ENCODE peak calls at places on chromosome 7, in five cellular contexts. One of them, this sample, is unnamed.

GRCh38 chr7:73685311-73685710 is 1.9 kb downstream of the BUD23 start:
- DNase-seq in colonic mucosa: no peak
- DNase-seq in activated CD4-positive, alpha-beta T cell treated with anti-CD3 and anti-CD28 coated beads, Interleukin-2, amount 10 ng/mL, durations not matched to agents 7 days and 5 days: no peak
- DNase-seq in NCI-H82: no peak
- DNase-seq in activated T-helper 2 cell treated with anti-CD3 and anti-CD28 coated beads, Interferon-gamma antibody, Interleukin-2, Interleukin-4, amounts not matched to agents 10 μg/mL and 5 μg/mL and 100 μg/mL, durations not matched to agents 14 hours and 24 hours and 36 hours: no peak
- DNase-seq in this sample: no peak

GRCh38 chr7:19390795-19391194 is 245.6 kb upstream of the FERD3L start:
- DNase-seq in colonic mucosa: no peak
- DNase-seq in activated CD4-positive, alpha-beta T cell treated with anti-CD3 and anti-CD28 coated beads, Interleukin-2, amount 10 ng/mL, durations not matched to agents 7 days and 5 days: no peak
- DNase-seq in NCI-H82: no peak
- DNase-seq in activated T-helper 2 cell treated with anti-CD3 and anti-CD28 coated beads, Interferon-gamma antibody, Interleukin-2, Interleukin-4, amounts not matched to agents 10 μg/mL and 5 μg/mL and 100 μg/mL, durations not matched to agents 14 hours and 24 hours and 36 hours: no peak
- DNase-seq in this sample: no peak

GRCh38 chr7:157693071-157693520 is 356.3 kb downstream of the DNAJB6 start:
- DNase-seq in colonic mucosa: no peak
- DNase-seq in activated CD4-positive, alpha-beta T cell treated with anti-CD3 and anti-CD28 coated beads, Interleukin-2, amount 10 ng/mL, durations not matched to agents 7 days and 5 days: no peak
- DNase-seq in NCI-H82: no peak
- DNase-seq in activated T-helper 2 cell treated with anti-CD3 and anti-CD28 coated beads, Interferon-gamma antibody, Interleukin-2, Interleukin-4, amounts not matched to agents 10 μg/mL and 5 μg/mL and 100 μg/mL, durations not matched to agents 14 hours and 24 hours and 36 hours: no peak
- DNase-seq in this sample: no peak

GRCh38 chr7:84237533-84238173 is 43.1 kb upstream of the SEMA3A start:
- DNase-seq in colonic mucosa: no peak
- DNase-seq in activated CD4-positive, alpha-beta T cell treated with anti-CD3 and anti-CD28 coated beads, Interleukin-2, amount 10 ng/mL, durations not matched to agents 7 days and 5 days: no peak
- DNase-seq in NCI-H82: no peak
- DNase-seq in activated T-helper 2 cell treated with anti-CD3 and anti-CD28 coated beads, Interferon-gamma antibody, Interleukin-2, Interleukin-4, amounts not matched to agents 10 μg/mL and 5 μg/mL and 100 μg/mL, durations not matched to agents 14 hours and 24 hours and 36 hours: no peak
- DNase-seq in this sample: no peak

GRCh38 chr7:3998060-3998459 is 684.0 kb upstream of the FOXK1 start:
- DNase-seq in colonic mucosa: no peak
- DNase-seq in activated CD4-positive, alpha-beta T cell treated with anti-CD3 and anti-CD28 coated beads, Interleukin-2, amount 10 ng/mL, durations not matched to agents 7 days and 5 days: no peak
- DNase-seq in NCI-H82: no peak
- DNase-seq in activated T-helper 2 cell treated with anti-CD3 and anti-CD28 coated beads, Interferon-gamma antibody, Interleukin-2, Interleukin-4, amounts not matched to agents 10 μg/mL and 5 μg/mL and 100 μg/mL, durations not matched to agents 14 hours and 24 hours and 36 hours: no peak
- DNase-seq in this sample: no peak

GRCh38 chr7:128108129-128108528 is 76.9 kb upstream of the LRRC4 start:
- DNase-seq in colonic mucosa: no peak
- DNase-seq in activated CD4-positive, alpha-beta T cell treated with anti-CD3 and anti-CD28 coated beads, Interleukin-2, amount 10 ng/mL, durations not matched to agents 7 days and 5 days: no peak
- DNase-seq in NCI-H82: no peak
- DNase-seq in activated T-helper 2 cell treated with anti-CD3 and anti-CD28 coated beads, Interferon-gamma antibody, Interleukin-2, Interleukin-4, amounts not matched to agents 10 μg/mL and 5 μg/mL and 100 μg/mL, durations not matched to agents 14 hours and 24 hours and 36 hours: no peak
- DNase-seq in this sample: no peak

GRCh38 chr7:110119883-110120581 is 970.9 kb upstream of the LRRN3 start:
- DNase-seq in colonic mucosa: no peak
- DNase-seq in activated CD4-positive, alpha-beta T cell treated with anti-CD3 and anti-CD28 coated beads, Interleukin-2, amount 10 ng/mL, durations not matched to agents 7 days and 5 days: no peak
- DNase-seq in NCI-H82: no peak
- DNase-seq in activated T-helper 2 cell treated with anti-CD3 and anti-CD28 coated beads, Interferon-gamma antibody, Interleukin-2, Interleukin-4, amounts not matched to agents 10 μg/mL and 5 μg/mL and 100 μg/mL, durations not matched to agents 14 hours and 24 hours and 36 hours: no peak
- DNase-seq in this sample: no peak

GRCh38 chr7:82362129-82362528 is 81.4 kb downstream of the CACNA2D1 start:
- DNase-seq in colonic mucosa: no peak
- DNase-seq in activated CD4-positive, alpha-beta T cell treated with anti-CD3 and anti-CD28 coated beads, Interleukin-2, amount 10 ng/mL, durations not matched to agents 7 days and 5 days: no peak
- DNase-seq in NCI-H82: no peak
- DNase-seq in activated T-helper 2 cell treated with anti-CD3 and anti-CD28 coated beads, Interferon-gamma antibody, Interleukin-2, Interleukin-4, amounts not matched to agents 10 μg/mL and 5 μg/mL and 100 μg/mL, durations not matched to agents 14 hours and 24 hours and 36 hours: no peak
- DNase-seq in this sample: no peak

GRCh38 chr7:38374507-38374906 is 101.1 kb upstream of the TARP start:
- DNase-seq in colonic mucosa: no peak
- DNase-seq in activated CD4-positive, alpha-beta T cell treated with anti-CD3 and anti-CD28 coated beads, Interleukin-2, amount 10 ng/mL, durations not matched to agents 7 days and 5 days: peak
- DNase-seq in NCI-H82: peak
- DNase-seq in activated T-helper 2 cell treated with anti-CD3 and anti-CD28 coated beads, Interferon-gamma antibody, Interleukin-2, Interleukin-4, amounts not matched to agents 10 μg/mL and 5 μg/mL and 100 μg/mL, durations not matched to agents 14 hours and 24 hours and 36 hours: no peak
- DNase-seq in this sample: no peak

GRCh38 chr7:141674201-141674671 is 27.7 kb downstream of the DENND11 start:
- DNase-seq in colonic mucosa: no peak
- DNase-seq in activated CD4-positive, alpha-beta T cell treated with anti-CD3 and anti-CD28 coated beads, Interleukin-2, amount 10 ng/mL, durations not matched to agents 7 days and 5 days: no peak
- DNase-seq in NCI-H82: no peak
- DNase-seq in activated T-helper 2 cell treated with anti-CD3 and anti-CD28 coated beads, Interferon-gamma antibody, Interleukin-2, Interleukin-4, amounts not matched to agents 10 μg/mL and 5 μg/mL and 100 μg/mL, durations not matched to agents 14 hours and 24 hours and 36 hours: no peak
- DNase-seq in this sample: no peak

GRCh38 chr7:123769371-123769770 is 20.6 kb upstream of the WASL start:
- DNase-seq in colonic mucosa: no peak
- DNase-seq in activated CD4-positive, alpha-beta T cell treated with anti-CD3 and anti-CD28 coated beads, Interleukin-2, amount 10 ng/mL, durations not matched to agents 7 days and 5 days: no peak
- DNase-seq in NCI-H82: no peak
- DNase-seq in activated T-helper 2 cell treated with anti-CD3 and anti-CD28 coated beads, Interferon-gamma antibody, Interleukin-2, Interleukin-4, amounts not matched to agents 10 μg/mL and 5 μg/mL and 100 μg/mL, durations not matched to agents 14 hours and 24 hours and 36 hours: no peak
- DNase-seq in this sample: no peak

GRCh38 chr7:108181073-108181985 is 51.2 kb upstream of the LAMB4 start:
- DNase-seq in colonic mucosa: no peak
- DNase-seq in activated CD4-positive, alpha-beta T cell treated with anti-CD3 and anti-CD28 coated beads, Interleukin-2, amount 10 ng/mL, durations not matched to agents 7 days and 5 days: no peak
- DNase-seq in NCI-H82: peak
- DNase-seq in activated T-helper 2 cell treated with anti-CD3 and anti-CD28 coated beads, Interferon-gamma antibody, Interleukin-2, Interleukin-4, amounts not matched to agents 10 μg/mL and 5 μg/mL and 100 μg/mL, durations not matched to agents 14 hours and 24 hours and 36 hours: no peak
- DNase-seq in this sample: no peak

GRCh38 chr7:122183106-122183505 is 39.1 kb upstream of the AASS start:
- DNase-seq in colonic mucosa: no peak
- DNase-seq in activated CD4-positive, alpha-beta T cell treated with anti-CD3 and anti-CD28 coated beads, Interleukin-2, amount 10 ng/mL, durations not matched to agents 7 days and 5 days: no peak
- DNase-seq in NCI-H82: no peak
- DNase-seq in activated T-helper 2 cell treated with anti-CD3 and anti-CD28 coated beads, Interferon-gamma antibody, Interleukin-2, Interleukin-4, amounts not matched to agents 10 μg/mL and 5 μg/mL and 100 μg/mL, durations not matched to agents 14 hours and 24 hours and 36 hours: no peak
- DNase-seq in this sample: no peak

GRCh38 chr7:56079450-56080185 is 13.1 kb downstream of the PHKG1 start:
- DNase-seq in colonic mucosa: peak
- DNase-seq in activated CD4-positive, alpha-beta T cell treated with anti-CD3 and anti-CD28 coated beads, Interleukin-2, amount 10 ng/mL, durations not matched to agents 7 days and 5 days: no peak
- DNase-seq in NCI-H82: no peak
- DNase-seq in activated T-helper 2 cell treated with anti-CD3 and anti-CD28 coated beads, Interferon-gamma antibody, Interleukin-2, Interleukin-4, amounts not matched to agents 10 μg/mL and 5 μg/mL and 100 μg/mL, durations not matched to agents 14 hours and 24 hours and 36 hours: no peak
- DNase-seq in this sample: peak

GRCh38 chr7:96970739-96971138 is 34.6 kb upstream of the DLX6 start:
- DNase-seq in colonic mucosa: no peak
- DNase-seq in activated CD4-positive, alpha-beta T cell treated with anti-CD3 and anti-CD28 coated beads, Interleukin-2, amount 10 ng/mL, durations not matched to agents 7 days and 5 days: no peak
- DNase-seq in NCI-H82: no peak
- DNase-seq in activated T-helper 2 cell treated with anti-CD3 and anti-CD28 coated beads, Interferon-gamma antibody, Interleukin-2, Interleukin-4, amounts not matched to agents 10 μg/mL and 5 μg/mL and 100 μg/mL, durations not matched to agents 14 hours and 24 hours and 36 hours: no peak
- DNase-seq in this sample: no peak

GRCh38 chr7:26202019-26202985 is 757 bp downstream of the CBX3 start:
- DNase-seq in colonic mucosa: peak
- DNase-seq in activated CD4-positive, alpha-beta T cell treated with anti-CD3 and anti-CD28 coated beads, Interleukin-2, amount 10 ng/mL, durations not matched to agents 7 days and 5 days: peak
- DNase-seq in NCI-H82: peak
- DNase-seq in activated T-helper 2 cell treated with anti-CD3 and anti-CD28 coated beads, Interferon-gamma antibody, Interleukin-2, Interleukin-4, amounts not matched to agents 10 μg/mL and 5 μg/mL and 100 μg/mL, durations not matched to agents 14 hours and 24 hours and 36 hours: peak
- DNase-seq in this sample: no peak

GRCh38 chr7:157561816-157562410 is 225.1 kb downstream of the DNAJB6 start:
- DNase-seq in colonic mucosa: no peak
- DNase-seq in activated CD4-positive, alpha-beta T cell treated with anti-CD3 and anti-CD28 coated beads, Interleukin-2, amount 10 ng/mL, durations not matched to agents 7 days and 5 days: no peak
- DNase-seq in NCI-H82: no peak
- DNase-seq in activated T-helper 2 cell treated with anti-CD3 and anti-CD28 coated beads, Interferon-gamma antibody, Interleukin-2, Interleukin-4, amounts not matched to agents 10 μg/mL and 5 μg/mL and 100 μg/mL, durations not matched to agents 14 hours and 24 hours and 36 hours: no peak
- DNase-seq in this sample: no peak

GRCh38 chr7:143373255-143373794 is 7.8 kb upstream of the ZYX start:
- DNase-seq in colonic mucosa: no peak
- DNase-seq in activated CD4-positive, alpha-beta T cell treated with anti-CD3 and anti-CD28 coated beads, Interleukin-2, amount 10 ng/mL, durations not matched to agents 7 days and 5 days: no peak
- DNase-seq in NCI-H82: no peak
- DNase-seq in activated T-helper 2 cell treated with anti-CD3 and anti-CD28 coated beads, Interferon-gamma antibody, Interleukin-2, Interleukin-4, amounts not matched to agents 10 μg/mL and 5 μg/mL and 100 μg/mL, durations not matched to agents 14 hours and 24 hours and 36 hours: no peak
- DNase-seq in this sample: no peak

GRCh38 chr7:35849954-35850353 is 49.1 kb downstream of the SEPTIN7 start:
- DNase-seq in colonic mucosa: no peak
- DNase-seq in activated CD4-positive, alpha-beta T cell treated with anti-CD3 and anti-CD28 coated beads, Interleukin-2, amount 10 ng/mL, durations not matched to agents 7 days and 5 days: no peak
- DNase-seq in NCI-H82: no peak
- DNase-seq in activated T-helper 2 cell treated with anti-CD3 and anti-CD28 coated beads, Interferon-gamma antibody, Interleukin-2, Interleukin-4, amounts not matched to agents 10 μg/mL and 5 μg/mL and 100 μg/mL, durations not matched to agents 14 hours and 24 hours and 36 hours: no peak
- DNase-seq in this sample: no peak

GRCh38 chr7:68904635-68905034 is 693.6 kb upstream of the AUTS2 start:
- DNase-seq in colonic mucosa: no peak
- DNase-seq in activated CD4-positive, alpha-beta T cell treated with anti-CD3 and anti-CD28 coated beads, Interleukin-2, amount 10 ng/mL, durations not matched to agents 7 days and 5 days: no peak
- DNase-seq in NCI-H82: no peak
- DNase-seq in activated T-helper 2 cell treated with anti-CD3 and anti-CD28 coated beads, Interferon-gamma antibody, Interleukin-2, Interleukin-4, amounts not matched to agents 10 μg/mL and 5 μg/mL and 100 μg/mL, durations not matched to agents 14 hours and 24 hours and 36 hours: no peak
- DNase-seq in this sample: no peak

GRCh38 chr7:90705391-90706066 is 109.4 kb downstream of the CDK14 start:
- DNase-seq in colonic mucosa: no peak
- DNase-seq in activated CD4-positive, alpha-beta T cell treated with anti-CD3 and anti-CD28 coated beads, Interleukin-2, amount 10 ng/mL, durations not matched to agents 7 days and 5 days: no peak
- DNase-seq in NCI-H82: no peak
- DNase-seq in activated T-helper 2 cell treated with anti-CD3 and anti-CD28 coated beads, Interferon-gamma antibody, Interleukin-2, Interleukin-4, amounts not matched to agents 10 μg/mL and 5 μg/mL and 100 μg/mL, durations not matched to agents 14 hours and 24 hours and 36 hours: no peak
- DNase-seq in this sample: no peak

GRCh38 chr7:45580053-45580872 is 6.1 kb downstream of the ADCY1 start:
- DNase-seq in colonic mucosa: no peak
- DNase-seq in activated CD4-positive, alpha-beta T cell treated with anti-CD3 and anti-CD28 coated beads, Interleukin-2, amount 10 ng/mL, durations not matched to agents 7 days and 5 days: no peak
- DNase-seq in NCI-H82: peak
- DNase-seq in activated T-helper 2 cell treated with anti-CD3 and anti-CD28 coated beads, Interferon-gamma antibody, Interleukin-2, Interleukin-4, amounts not matched to agents 10 μg/mL and 5 μg/mL and 100 μg/mL, durations not matched to agents 14 hours and 24 hours and 36 hours: no peak
- DNase-seq in this sample: no peak

GRCh38 chr7:24419070-24419469 is 135.1 kb downstream of the NPY start:
- DNase-seq in colonic mucosa: no peak
- DNase-seq in activated CD4-positive, alpha-beta T cell treated with anti-CD3 and anti-CD28 coated beads, Interleukin-2, amount 10 ng/mL, durations not matched to agents 7 days and 5 days: no peak
- DNase-seq in NCI-H82: peak
- DNase-seq in activated T-helper 2 cell treated with anti-CD3 and anti-CD28 coated beads, Interferon-gamma antibody, Interleukin-2, Interleukin-4, amounts not matched to agents 10 μg/mL and 5 μg/mL and 100 μg/mL, durations not matched to agents 14 hours and 24 hours and 36 hours: no peak
- DNase-seq in this sample: no peak

GRCh38 chr7:22220947-22221346 is 136.0 kb downstream of the RAPGEF5 start:
- DNase-seq in colonic mucosa: no peak
- DNase-seq in activated CD4-positive, alpha-beta T cell treated with anti-CD3 and anti-CD28 coated beads, Interleukin-2, amount 10 ng/mL, durations not matched to agents 7 days and 5 days: no peak
- DNase-seq in NCI-H82: no peak
- DNase-seq in activated T-helper 2 cell treated with anti-CD3 and anti-CD28 coated beads, Interferon-gamma antibody, Interleukin-2, Interleukin-4, amounts not matched to agents 10 μg/mL and 5 μg/mL and 100 μg/mL, durations not matched to agents 14 hours and 24 hours and 36 hours: no peak
- DNase-seq in this sample: no peak

GRCh38 chr7:1639071-1639470 is 31.0 kb upstream of the ELFN1 start:
- DNase-seq in colonic mucosa: no peak
- DNase-seq in activated CD4-positive, alpha-beta T cell treated with anti-CD3 and anti-CD28 coated beads, Interleukin-2, amount 10 ng/mL, durations not matched to agents 7 days and 5 days: no peak
- DNase-seq in NCI-H82: no peak
- DNase-seq in activated T-helper 2 cell treated with anti-CD3 and anti-CD28 coated beads, Interferon-gamma antibody, Interleukin-2, Interleukin-4, amounts not matched to agents 10 μg/mL and 5 μg/mL and 100 μg/mL, durations not matched to agents 14 hours and 24 hours and 36 hours: no peak
- DNase-seq in this sample: no peak

GRCh38 chr7:128841171-128841690 is 11.0 kb downstream of the FLNC start:
- DNase-seq in colonic mucosa: peak
- DNase-seq in activated CD4-positive, alpha-beta T cell treated with anti-CD3 and anti-CD28 coated beads, Interleukin-2, amount 10 ng/mL, durations not matched to agents 7 days and 5 days: no peak
- DNase-seq in NCI-H82: no peak
- DNase-seq in activated T-helper 2 cell treated with anti-CD3 and anti-CD28 coated beads, Interferon-gamma antibody, Interleukin-2, Interleukin-4, amounts not matched to agents 10 μg/mL and 5 μg/mL and 100 μg/mL, durations not matched to agents 14 hours and 24 hours and 36 hours: no peak
- DNase-seq in this sample: no peak

GRCh38 chr7:128104109-128104742 is 73.0 kb upstream of the LRRC4 start:
- DNase-seq in colonic mucosa: no peak
- DNase-seq in activated CD4-positive, alpha-beta T cell treated with anti-CD3 and anti-CD28 coated beads, Interleukin-2, amount 10 ng/mL, durations not matched to agents 7 days and 5 days: no peak
- DNase-seq in NCI-H82: peak
- DNase-seq in activated T-helper 2 cell treated with anti-CD3 and anti-CD28 coated beads, Interferon-gamma antibody, Interleukin-2, Interleukin-4, amounts not matched to agents 10 μg/mL and 5 μg/mL and 100 μg/mL, durations not matched to agents 14 hours and 24 hours and 36 hours: no peak
- DNase-seq in this sample: no peak

GRCh38 chr7:16420649-16421332 is 547 bp downstream of the CRPPA start:
- DNase-seq in colonic mucosa: peak
- DNase-seq in activated CD4-positive, alpha-beta T cell treated with anti-CD3 and anti-CD28 coated beads, Interleukin-2, amount 10 ng/mL, durations not matched to agents 7 days and 5 days: peak
- DNase-seq in NCI-H82: peak
- DNase-seq in activated T-helper 2 cell treated with anti-CD3 and anti-CD28 coated beads, Interferon-gamma antibody, Interleukin-2, Interleukin-4, amounts not matched to agents 10 μg/mL and 5 μg/mL and 100 μg/mL, durations not matched to agents 14 hours and 24 hours and 36 hours: peak
- DNase-seq in this sample: peak

This sample was measured in prostate gland.